ENCODE peak calls at places on chromosomes 16 and 17, in four cellular contexts. V, N, U and Z are unnamed samples.

GRCh38 chr16:31458073-31458834 is 1.0 kb upstream of the ARMC5 start:
- DNase-seq in N (peak), U (peak), V (peak), Z (no peak)

GRCh38 chr17:10063730-10064221 is 134.6 kb downstream of the GAS7 start:
- DNase-seq in V (no peak), U (peak), N (no peak), Z (no peak)

GRCh38 chr17:40062347-40063033 is at the start of gene THRA:
- DNase-seq in V (peak), U (peak), N (no peak), Z (no peak)

GRCh38 chr17:78075545-78075944 is 53.0 kb downstream of the TMC6 start:
- DNase-seq in N (no peak), V (no peak), U (no peak), Z (no peak)

GRCh38 chr17:78958556-78959191 is 21.0 kb downstream of the LGALS3BP start:
- DNase-seq in N (peak), U (no peak), V (no peak), Z (no peak)

GRCh38 chr17:58783380-58783779 is 27.7 kb downstream of the PPM1E start:
- DNase-seq in V (no peak), U (no peak), N (no peak), Z (no peak)

GRCh38 chr17:5615476-5615875 is 31.2 kb upstream of the NLRP1 start:
- DNase-seq in V (no peak), U (no peak), N (no peak), Z (no peak)

GRCh38 chr17:64278614-64279013 is 15.6 kb upstream of the TEX2 start:
- DNase-seq in N (no peak), U (peak), V (no peak), Z (no peak)

GRCh38 chr17:72754513-72754912 is 338.0 kb downstream of the SLC39A11 start:
- DNase-seq in U (no peak), V (no peak), N (no peak), Z (no peak)

GRCh38 chr16:46787909-46788308 is 39.8 kb upstream of the MYLK3 start:
- DNase-seq in U (no peak), V (no peak), N (no peak), Z (no peak)

GRCh38 chr16:69187891-69188451 is 1.0 kb downstream of the SNTB2 start:
- DNase-seq in V (no peak), N (peak), U (peak), Z (no peak)

GRCh38 chr17:73023759-73024158 is 68.7 kb downstream of the SLC39A11 start:
- DNase-seq in U (no peak), V (no peak), N (no peak), Z (no peak)

GRCh38 chr16:82219298-82219697 is 49.3 kb upstream of the MPHOSPH6 start:
- DNase-seq in U (no peak), N (no peak), V (no peak), Z (no peak)

GRCh38 chr16:82302007-82302733 is 132.1 kb upstream of the MPHOSPH6 start:
- DNase-seq in N (no peak), U (no peak), V (no peak), Z (no peak)

GRCh38 chr17:27888945-27889344 is 4.2 kb downstream of the LYRM9 start:
- DNase-seq in U (peak), N (peak), V (peak), Z (no peak)

GRCh38 chr17:9120471-9120870 is 99.2 kb downstream of the NTN1 start:
- DNase-seq in N (no peak), V (no peak), U (no peak), Z (no peak)

GRCh38 chr17:79011451-79012147 is 2.0 kb upstream of the CANT1 start:
- DNase-seq in N (peak), V (no peak), U (peak), Z (no peak)

GRCh38 chr16:82197540-82198240 is 27.7 kb upstream of the MPHOSPH6 start:
- DNase-seq in U (no peak), N (peak), V (no peak), Z (no peak)

GRCh38 chr17:28372203-28372944 is 880 bp downstream of the SARM1 start:
- DNase-seq in V (peak), N (no peak), U (peak), Z (no peak)

GRCh38 chr16:7910116-7910515 is 577.5 kb downstream of the RBFOX1 start:
- DNase-seq in U (no peak), V (no peak), N (no peak), Z (no peak)

GRCh38 chr17:47695664-47696376 is 1.9 kb downstream of the TBKBP1 start:
- DNase-seq in V (peak), U (no peak), N (no peak), Z (peak)

GRCh38 chr16:5438591-5438990 is 341.0 kb upstream of the EEF2KMT start:
- DNase-seq in N (no peak), V (no peak), U (no peak), Z (no peak)

GRCh38 chr16:47578573-47578972 is 117.4 kb downstream of the PHKB start:
- DNase-seq in N (peak), U (peak), V (no peak), Z (no peak)

GRCh38 chr17:83190601-83191387 is 111.4 kb downstream of the METRNL start:
- DNase-seq in V (peak), U (no peak), N (no peak), Z (no peak)

GRCh38 chr17:55318715-55319487 is 54.1 kb downstream of the HLF start:
- DNase-seq in V (no peak), N (no peak), U (no peak), Z (no peak)

GRCh38 chr16:25148568-25149215 is 37.1 kb downstream of the LCMT1 start:
- DNase-seq in U (no peak), V (no peak), N (no peak), Z (no peak)

GRCh38 chr16:6105115-6105514 is 1007.5 kb upstream of the EEF2KMT start:
- DNase-seq in V (no peak), U (no peak), N (no peak), Z (no peak)

GRCh38 chr17:46940692-46941404 is 17.9 kb downstream of the GOSR2 start:
- DNase-seq in N (peak), V (peak), U (peak), Z (peak)

GRCh38 chr17:58081641-58082340 is 1.4 kb upstream of the DYNLL2 start:
- DNase-seq in V (no peak), U (no peak), N (no peak), Z (no peak)

GRCh38 chr16:48836641-48837040 is 226.7 kb upstream of the N4BP1 start:
- DNase-seq in U (no peak), V (no peak), N (no peak), Z (no peak)

GRCh38 chr16:75038036-75038959 is 39.5 kb downstream of the ZNRF1 start:
- DNase-seq in N (no peak), V (no peak), U (no peak), Z (no peak)

GRCh38 chr17:50361561-50362480 is 11.2 kb downstream of the MRPL27 start:
- DNase-seq in V (no peak), N (peak), U (peak), Z (no peak)

GRCh38 chr16:19844945-19845641 is 39.6 kb downstream of the GPRC5B start:
- DNase-seq in N (no peak), V (no peak), U (peak), Z (no peak)

GRCh38 chr17:57954421-57955182 is 610 bp downstream of the CUEDC1 start:
- DNase-seq in V (peak), N (no peak), U (peak), Z (peak)

GRCh38 chr17:19305761-19306159 is 56.8 kb downstream of the B9D1 start:
- DNase-seq in V (no peak), N (no peak), U (no peak), Z (no peak)

GRCh38 chr17:79009397-79010303 is at the start of gene CANT1:
- DNase-seq in V (peak), N (peak), U (peak), Z (peak)

GRCh38 chr16:81604960-81605383 is 160.4 kb downstream of the CMIP start:
- DNase-seq in U (peak), N (peak), V (no peak), Z (no peak)

GRCh38 chr16:31519746-31520145 is 8.0 kb upstream of the AHSP start:
- DNase-seq in U (no peak), V (no peak), N (no peak), Z (no peak)

GRCh38 chr17:13135496-13135895 is 117.7 kb upstream of the ELAC2 start:
- DNase-seq in U (no peak), N (no peak), V (no peak), Z (no peak)

GRCh38 chr17:13143001-13143400 is 125.2 kb upstream of the ELAC2 start:
- DNase-seq in V (no peak), U (no peak), N (no peak), Z (no peak)

DNA sequence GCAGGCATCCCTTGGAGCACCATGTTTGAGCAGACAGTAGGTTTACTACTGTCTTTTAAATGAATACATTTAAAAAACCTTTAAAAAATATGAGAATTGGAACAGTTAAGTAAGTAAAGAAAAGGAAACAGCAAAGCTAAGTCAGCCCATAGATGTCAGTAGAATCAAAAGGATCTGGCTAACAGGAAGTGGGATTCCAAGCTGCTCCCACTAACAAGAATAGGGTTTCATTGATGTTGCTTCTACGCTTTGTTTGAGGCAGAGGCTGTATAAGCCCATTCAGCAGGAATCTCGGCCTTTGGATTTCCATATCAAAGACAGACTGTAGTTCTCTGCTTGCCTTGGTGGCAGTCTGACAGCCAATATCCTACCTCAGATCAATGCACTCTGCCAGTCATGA is 122.9 kb upstream of the ELAC2 start:
- DNase-seq in U (peak), V (no peak), N (no peak), Z (no peak)
- TF ChIP-seq CTCF in U (peak), V (no peak), N (no peak), Z (no peak)

GRCh38 chr16:71443714-71444113 is 1.9 kb upstream of the TLE7 start:
- DNase-seq in V (no peak), N (no peak), U (no peak), Z (no peak)

GRCh38 chr16:71442041-71442440 is at the start of gene TLE7:
- DNase-seq in U (no peak), N (no peak), V (no peak), Z (no peak)

GRCh38 chr16:71439531-71439930 is 2.3 kb downstream of the TLE7 start:
- DNase-seq in V (no peak), N (no peak), U (peak), Z (no peak)

GRCh38 chr16:71440669-71441347 is 1.0 kb downstream of the TLE7 start:
- DNase-seq in V (no peak), N (no peak), U (no peak), Z (no peak)

GRCh38 chr16:71441348-71441781 is 489 bp downstream of the TLE7 start:
- DNase-seq in N (no peak), U (no peak), V (no peak), Z (no peak)
- TF ChIP-seq CTCF in N (no peak), U (peak), V (no peak), Z (no peak)

GRCh38 chr16:3174618-3175148 is 13.3 kb upstream of the OR1F1 start:
- DNase-seq in V (peak), N (no peak), U (no peak), Z (no peak)
- TF ChIP-seq CTCF in V (no peak), N (peak), U (no peak), Z (no peak)

GRCh38 chr16:59899940-59900339 is 1165.8 kb upstream of the GOT2 start:
- DNase-seq in N (no peak), V (no peak), U (no peak), Z (no peak)
- TF ChIP-seq CTCF in N (no peak), V (no peak), U (no peak), Z (no peak)

DNA sequence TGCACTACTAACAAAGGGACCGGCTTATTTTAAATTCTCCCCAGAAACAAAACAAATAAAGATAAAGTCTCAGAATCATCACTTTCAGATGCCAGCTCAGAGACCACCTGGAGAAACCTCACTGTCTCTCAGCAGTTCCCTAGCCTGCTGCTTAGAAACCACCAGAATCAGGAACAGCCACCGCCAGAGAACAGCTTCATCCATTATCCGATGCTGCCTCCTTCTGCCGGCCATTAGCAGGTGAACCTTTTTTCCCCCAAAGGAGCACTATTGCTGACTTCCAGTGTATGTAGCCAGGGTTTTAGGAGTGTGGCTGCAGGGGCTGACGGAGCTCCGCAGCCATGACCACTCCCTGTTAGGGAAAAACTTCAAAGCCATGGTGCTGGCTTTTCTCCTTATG is 171.2 kb upstream of the DYNLRB2 start:
- DNase-seq in V (no peak), N (no peak), U (peak), Z (no peak)
- TF ChIP-seq CTCF in V (peak), N (peak), U (peak), Z (peak)

GRCh38 chr16:85512716-85513115 is 100.4 kb upstream of the GSE1 start:
- DNase-seq in V (no peak), U (no peak), N (no peak), Z (no peak)

GRCh38 chr16:85508993-85509392 is 104.1 kb upstream of the GSE1 start:
- DNase-seq in U (no peak), V (no peak), N (no peak), Z (no peak)

GRCh38 chr16:85511938-85512551 is 101.1 kb upstream of the GSE1 start:
- DNase-seq in N (no peak), U (no peak), V (no peak), Z (no peak)

GRCh38 chr16:85508388-85508787 is 104.7 kb upstream of the GSE1 start:
- DNase-seq in V (no peak), U (no peak), N (no peak), Z (no peak)

DNA sequence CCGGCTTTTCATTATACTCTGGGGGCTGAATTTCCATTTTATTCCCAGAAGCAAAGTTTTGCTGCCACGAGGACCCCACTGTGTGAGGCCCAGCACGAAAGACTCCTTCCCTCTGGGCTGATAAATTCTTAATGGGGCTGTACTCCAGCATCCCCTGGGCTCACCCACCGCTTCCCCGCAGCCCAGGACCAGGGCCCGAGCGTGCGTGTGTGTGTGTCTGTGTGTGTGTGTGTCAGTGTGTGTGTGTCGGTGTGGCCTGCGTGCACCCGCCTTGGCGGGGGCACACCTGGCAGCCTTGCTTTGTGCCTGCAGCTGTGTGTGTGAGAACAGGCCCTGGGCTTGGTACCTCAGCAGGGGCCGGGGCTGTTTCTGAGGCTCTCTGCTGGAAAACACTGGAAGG is 102.9 kb upstream of the GSE1 start:
- DNase-seq in N (no peak), U (no peak), V (no peak), Z (no peak)
- TF ChIP-seq CTCF in N (no peak), U (no peak), V (no peak), Z (no peak)

GRCh38 chr16:10323528-10323869 is 62.4 kb upstream of the ATF7IP2 start:
- DNase-seq in N (no peak), V (no peak), U (no peak), Z (no peak)
- TF ChIP-seq CTCF in N (no peak), V (no peak), U (no peak), Z (no peak)

GRCh38 chr17:11097121-11097520 is 143.9 kb upstream of the SHISA6 start:
- DNase-seq in N (no peak), U (no peak), V (no peak), Z (no peak)
- TF ChIP-seq CTCF in N (no peak), U (no peak), V (no peak), Z (no peak)